ENCODE peak calls at places on chromosomes 12 and 14, in seven cellular contexts. One of them, this sample, is unnamed.

GRCh38 chr12:57524814-57525614 is 2.4 kb downstream of the MBD6 start:
- DNase-seq in NCI-H460: no peak
- DNase-seq in stimulated activated effector memory CD8-positive, alpha-beta T cell treated with anti-CD3 and anti-CD28 coated beads, Interleukin-12 subunit alpha, Interleukin-12 subunit beta, amount 100 ng/mL, for 72 hours: no peak
- DNase-seq in ureter: peak
- DNase-seq in fibroblast of mammary gland: no peak
- DNase-seq in activated T-cell treated with anti-CD3 and anti-CD28 coated beads for 24 hours: no peak
- DNase-seq in iris pigment epithelial cell: no peak
- DNase-seq in this sample: no peak

GRCh38 chr14:77375164-77375950 is 1.5 kb downstream of the TMED8 start:
- DNase-seq in stimulated activated effector memory CD8-positive, alpha-beta T cell treated with anti-CD3 and anti-CD28 coated beads, Interleukin-12 subunit alpha, Interleukin-12 subunit beta, amount 100 ng/mL, for 72 hours: no peak
- DNase-seq in ureter: no peak
- DNase-seq in iris pigment epithelial cell: no peak
- DNase-seq in activated T-cell treated with anti-CD3 and anti-CD28 coated beads for 24 hours: no peak
- DNase-seq in NCI-H460: no peak
- DNase-seq in fibroblast of mammary gland: no peak
- DNase-seq in this sample: no peak

GRCh38 chr14:106417224-106418049 is 891.1 kb downstream of the TMEM121 start:
- DNase-seq in activated T-cell treated with anti-CD3 and anti-CD28 coated beads for 24 hours: peak
- DNase-seq in stimulated activated effector memory CD8-positive, alpha-beta T cell treated with anti-CD3 and anti-CD28 coated beads, Interleukin-12 subunit alpha, Interleukin-12 subunit beta, amount 100 ng/mL, for 72 hours: peak
- DNase-seq in iris pigment epithelial cell: peak
- DNase-seq in NCI-H460: peak
- DNase-seq in fibroblast of mammary gland: peak
- DNase-seq in ureter: no peak
- DNase-seq in this sample: peak

GRCh38 chr14:68394719-68395117 is 398.1 kb downstream of the ZFP36L1 start:
- DNase-seq in fibroblast of mammary gland: no peak
- DNase-seq in activated T-cell treated with anti-CD3 and anti-CD28 coated beads for 24 hours: no peak
- DNase-seq in iris pigment epithelial cell: no peak
- DNase-seq in stimulated activated effector memory CD8-positive, alpha-beta T cell treated with anti-CD3 and anti-CD28 coated beads, Interleukin-12 subunit alpha, Interleukin-12 subunit beta, amount 100 ng/mL, for 72 hours: no peak
- DNase-seq in ureter: no peak
- DNase-seq in NCI-H460: no peak
- DNase-seq in this sample: no peak

GRCh38 chr12:33794954-33795353 is 227.3 kb upstream of the ALG10 start:
- DNase-seq in iris pigment epithelial cell: no peak
- DNase-seq in stimulated activated effector memory CD8-positive, alpha-beta T cell treated with anti-CD3 and anti-CD28 coated beads, Interleukin-12 subunit alpha, Interleukin-12 subunit beta, amount 100 ng/mL, for 72 hours: no peak
- DNase-seq in fibroblast of mammary gland: no peak
- DNase-seq in activated T-cell treated with anti-CD3 and anti-CD28 coated beads for 24 hours: no peak
- DNase-seq in ureter: no peak
- DNase-seq in NCI-H460: no peak
- DNase-seq in this sample: no peak

GRCh38 chr14:105414456-105415371 is 4.9 kb upstream of the MTA1 start:
- DNase-seq in ureter: no peak
- DNase-seq in fibroblast of mammary gland: peak
- DNase-seq in stimulated activated effector memory CD8-positive, alpha-beta T cell treated with anti-CD3 and anti-CD28 coated beads, Interleukin-12 subunit alpha, Interleukin-12 subunit beta, amount 100 ng/mL, for 72 hours: peak
- DNase-seq in activated T-cell treated with anti-CD3 and anti-CD28 coated beads for 24 hours: peak
- DNase-seq in iris pigment epithelial cell: peak
- DNase-seq in NCI-H460: peak
- DNase-seq in this sample: peak

GRCh38 chr14:97781961-97782360 is 984.8 kb downstream of the VRK1 start:
- DNase-seq in stimulated activated effector memory CD8-positive, alpha-beta T cell treated with anti-CD3 and anti-CD28 coated beads, Interleukin-12 subunit alpha, Interleukin-12 subunit beta, amount 100 ng/mL, for 72 hours: no peak
- DNase-seq in NCI-H460: no peak
- DNase-seq in ureter: no peak
- DNase-seq in activated T-cell treated with anti-CD3 and anti-CD28 coated beads for 24 hours: no peak
- DNase-seq in iris pigment epithelial cell: no peak
- DNase-seq in fibroblast of mammary gland: no peak
- DNase-seq in this sample: no peak

GRCh38 chr14:65168840-65169239 is 66.5 kb upstream of the MAX start:
- DNase-seq in fibroblast of mammary gland: peak
- DNase-seq in stimulated activated effector memory CD8-positive, alpha-beta T cell treated with anti-CD3 and anti-CD28 coated beads, Interleukin-12 subunit alpha, Interleukin-12 subunit beta, amount 100 ng/mL, for 72 hours: no peak
- DNase-seq in NCI-H460: no peak
- DNase-seq in ureter: no peak
- DNase-seq in activated T-cell treated with anti-CD3 and anti-CD28 coated beads for 24 hours: no peak
- DNase-seq in iris pigment epithelial cell: peak
- DNase-seq in this sample: no peak

GRCh38 chr12:69046372-69046771 is 113.4 kb upstream of the CPM start:
- DNase-seq in ureter: no peak
- DNase-seq in activated T-cell treated with anti-CD3 and anti-CD28 coated beads for 24 hours: no peak
- DNase-seq in iris pigment epithelial cell: no peak
- DNase-seq in stimulated activated effector memory CD8-positive, alpha-beta T cell treated with anti-CD3 and anti-CD28 coated beads, Interleukin-12 subunit alpha, Interleukin-12 subunit beta, amount 100 ng/mL, for 72 hours: no peak
- DNase-seq in NCI-H460: no peak
- DNase-seq in fibroblast of mammary gland: no peak
- DNase-seq in this sample: no peak

GRCh38 chr12:52539024-52539820 is 13.7 kb downstream of the KRT71 start:
- DNase-seq in ureter: no peak
- DNase-seq in NCI-H460: no peak
- DNase-seq in activated T-cell treated with anti-CD3 and anti-CD28 coated beads for 24 hours: no peak
- DNase-seq in fibroblast of mammary gland: peak
- DNase-seq in stimulated activated effector memory CD8-positive, alpha-beta T cell treated with anti-CD3 and anti-CD28 coated beads, Interleukin-12 subunit alpha, Interleukin-12 subunit beta, amount 100 ng/mL, for 72 hours: no peak
- DNase-seq in iris pigment epithelial cell: no peak
- DNase-seq in this sample: no peak

This sample was measured in activated T-helper 1 cell treated with anti-CD3 and anti-CD28 coated beads, Interleukin-12 subunit alpha, Interleukin-12 subunit beta, Interleukin-2, Interleukin-4 antibody, amounts not matched to agents 30 ng/mL and 10 ng/mL and 1 ng/mL, durations not matched to agents 14 hours and 24 hours and 36 hours.